ENCODE peak calls at places on chromosomes 13 and 19, in eight cellular contexts. C is natural killer cell; O is cardiac fibroblast; S is fibroblast of villous mesenchyme; P is foreskin fibroblast; I is MCF 10A; Z is AG04449; B is CD4-positive, alpha-beta T cell. X is an unnamed sample.

GRCh38 chr19:15436012-15436825 is 13.5 kb downstream of the WIZ start:
- DNase-seq in C (no peak), O (no peak), S (no peak), P (no peak), I (no peak), Z (no peak), B (no peak), X (no peak)

GRCh38 chr13:35283856-35284255 is 192.6 kb downstream of the MAB21L1 start:
- DNase-seq in C (no peak), O (peak; percentile 67), S (no peak), P (peak; percentile 1), I (peak; percentile 59), Z (no peak), B (no peak), X (no peak)

GRCh38 chr13:72689181-72689696 is 38.2 kb downstream of the MZT1 start:
- DNase-seq in C (no peak), O (no peak), S (no peak), P (no peak), I (no peak), Z (no peak), B (no peak), X (no peak)

GRCh38 chr19:28292822-28293500 is 920.0 kb downstream of the UQCRFS1 start:
- DNase-seq in C (no peak), O (no peak), S (no peak), P (no peak), I (no peak), Z (no peak), B (no peak), X (no peak)

GRCh38 chr13:33217256-33217655 is 68.3 kb downstream of the STARD13 start:
- DNase-seq in C (no peak), O (no peak), S (no peak), P (no peak), I (no peak), Z (no peak), B (no peak), X (no peak)

GRCh38 chr13:35388979-35389378 is 87.5 kb downstream of the MAB21L1 start:
- DNase-seq in C (no peak), O (peak; percentile 74), S (peak; percentile 3), P (peak; percentile 64), I (no peak), Z (no peak), B (no peak), X (no peak)

GRCh38 chr13:38223093-38223492 is 126.6 kb upstream of the UFM1 start:
- DNase-seq in C (no peak), O (peak; percentile 64), S (no peak), P (no peak), I (peak; percentile 32), Z (no peak), B (no peak), X (no peak)

GRCh38 chr19:57099199-57099661 is 20.6 kb upstream of the USP29 start:
- DNase-seq in C (peak; percentile 42), O (peak; percentile 61), S (peak; percentile 52), P (peak; percentile 17), I (no peak), Z (no peak), B (peak; percentile 11), X (peak; percentile 52)

GRCh38 chr19:6536138-6536671 is 5.4 kb downstream of the TNFSF9 start:
- DNase-seq in C (peak; percentile 52), O (peak; percentile 53), S (peak; percentile 12), P (no peak), I (peak; percentile 95), Z (no peak), B (peak; percentile 38), X (peak; percentile 77)

GRCh38 chr13:38819596-38819995 is 132.7 kb downstream of the FREM2 start:
- DNase-seq in C (no peak), O (no peak), S (no peak), P (no peak), I (no peak), Z (no peak), B (no peak), X (no peak)

GRCh38 chr13:70098669-70099068 is 9.0 kb upstream of the ATXN8OS start:
- DNase-seq in C (no peak), O (peak; percentile 3), S (no peak), P (no peak), I (peak; percentile 8), Z (no peak), B (no peak), X (no peak)

GRCh38 chr13:27131202-27131623 is 40.4 kb downstream of the USP12 start:
- DNase-seq in C (peak; percentile 53), O (peak; percentile 61), S (peak; percentile 46), P (no peak), I (peak; percentile 90), Z (no peak), B (peak; percentile 28), X (peak; percentile 28)

GRCh38 chr19:31707206-31707605 is 358.0 kb upstream of the TSHZ3 start:
- DNase-seq in C (no peak), O (no peak), S (no peak), P (no peak), I (no peak), Z (no peak), B (no peak), X (no peak)

GRCh38 chr13:50644081-50644871 is 199.2 kb downstream of the DLEU7 start:
- DNase-seq in C (no peak), O (no peak), S (no peak), P (no peak), I (peak; percentile 47), Z (no peak), B (no peak), X (no peak)

GRCh38 chr19:2047449-2048103 is 3.5 kb downstream of the MKNK2 start:
- DNase-seq in C (no peak), O (peak; percentile 44), S (peak; percentile 67), P (peak; percentile 41), I (peak; percentile 84), Z (no peak), B (no peak), X (no peak)

GRCh38 chr13:28475916-28476725 is 18.8 kb downstream of the FLT1 start:
- DNase-seq in C (no peak), O (peak; percentile 94), S (peak; percentile 96), P (peak; percentile 83), I (peak; percentile 74), Z (peak; percentile 77), B (no peak), X (no peak)

GRCh38 chr13:45216193-45216592 is 15.3 kb upstream of the KCTD4 start:
- DNase-seq in C (no peak), O (no peak), S (no peak), P (no peak), I (no peak), Z (no peak), B (no peak), X (no peak)

DNA sequence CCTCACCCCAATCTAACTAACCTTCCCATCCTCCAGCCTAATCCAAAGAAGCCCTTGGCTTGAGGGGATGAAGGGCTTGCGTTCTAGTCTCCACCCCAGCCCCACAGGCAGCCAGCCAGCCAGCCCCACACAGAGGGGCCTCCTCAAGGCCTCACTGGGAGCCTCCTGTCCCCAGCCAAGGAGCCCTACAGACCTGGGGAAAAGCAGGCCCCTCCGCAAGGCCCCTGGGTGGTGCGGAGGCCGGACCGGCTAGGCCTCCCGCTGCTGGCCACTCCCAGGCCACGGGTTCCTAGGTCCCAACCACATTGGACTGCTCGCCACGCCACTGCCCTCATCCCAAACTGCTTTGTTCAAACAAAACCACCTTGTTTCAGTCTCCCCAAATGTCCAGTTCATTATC is 78.0 kb downstream of the ZIC5 start:
- DNase-seq in C (no peak), O (no peak), S (no peak), P (no peak), I (no peak), Z (no peak), B (no peak), X (no peak)
- TF ChIP-seq CTCF in C (no peak), O (no peak), S (no peak), P (no peak), I (no peak), Z (no peak), B (no peak), X (no peak)

DNA sequence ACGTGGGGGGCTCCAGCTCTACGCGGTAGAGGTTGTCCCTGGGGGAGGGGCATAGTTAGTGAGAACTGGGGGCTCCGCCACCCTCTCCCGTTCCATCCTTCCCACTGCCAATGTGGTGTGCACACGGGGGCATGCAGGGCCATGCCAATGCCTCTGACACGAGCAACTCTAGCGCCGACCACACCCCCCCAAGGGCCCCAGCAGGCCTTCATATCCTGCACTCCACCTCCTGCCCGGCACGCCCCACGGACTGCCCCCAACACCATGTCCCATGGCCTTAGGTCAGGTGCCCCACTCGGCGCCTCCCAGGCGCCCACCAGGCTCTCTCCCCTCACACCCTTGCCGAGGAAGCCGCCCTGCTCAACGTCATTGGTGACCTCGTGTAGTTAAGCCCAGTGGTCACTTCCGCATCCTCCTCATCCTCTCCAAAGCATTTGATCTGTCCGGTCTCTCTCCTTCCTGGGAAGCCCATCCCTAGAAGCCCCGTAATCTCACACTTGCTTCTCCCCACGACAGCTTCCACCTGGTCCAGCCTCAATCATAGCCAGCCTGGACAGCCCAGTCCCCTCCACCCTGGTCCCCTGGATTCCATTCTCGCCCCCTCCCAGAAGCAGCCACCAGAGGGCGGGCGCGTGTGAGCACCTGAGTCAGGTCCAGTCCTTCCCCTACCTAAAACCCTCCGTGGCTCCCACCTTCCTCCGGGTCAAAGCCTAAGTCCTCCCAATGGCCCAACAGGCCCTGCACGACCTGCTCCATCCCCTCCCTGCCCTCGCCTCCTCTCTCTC is 2.1 kb downstream of the SEMA6B start:
- DNase-seq in C (no peak), O (no peak), S (no peak), P (no peak), I (peak; percentile 59), Z (no peak), B (no peak), X (no peak)
- TF ChIP-seq CTCF in C (no peak), O (peak; percentile 14), S (peak; percentile 42), P (peak; percentile 8), I (peak; percentile 16), Z (no peak), B (no peak), X (no peak)

GRCh38 chr19:12521996-12522395 is 29.3 kb downstream of the ZNF564 start:
- DNase-seq in C (no peak), O (no peak), S (no peak), P (no peak), I (no peak), Z (no peak), B (no peak), X (no peak)
- TF ChIP-seq CTCF in C (no peak), O (no peak), S (peak; percentile 5), P (no peak), I (no peak), Z (no peak), B (no peak), X (no peak)

GRCh38 chr19:47794526-47794925 is 9.8 kb downstream of the TPRX1 start:
- DNase-seq in C (no peak), O (no peak), S (no peak), P (no peak), I (no peak), Z (no peak), B (no peak), X (no peak)

GRCh38 chr19:47797996-47798903 is 6.1 kb downstream of the TPRX1 start:
- DNase-seq in C (no peak), O (no peak), S (no peak), P (no peak), I (no peak), Z (no peak), B (no peak), X (no peak)

GRCh38 chr19:47790398-47790814 is 11.9 kb downstream of the SELENOW start:
- DNase-seq in C (peak; percentile 72), O (peak; percentile 71), S (peak; percentile 67), P (peak; percentile 31), I (peak; percentile 82), Z (no peak), B (peak; percentile 81), X (peak; percentile 74)

GRCh38 chr19:47796785-47797184 is 7.6 kb downstream of the TPRX1 start:
- DNase-seq in C (no peak), O (no peak), S (no peak), P (no peak), I (no peak), Z (no peak), B (no peak), X (no peak)

GRCh38 chr19:47792616-47793015 is 11.7 kb downstream of the TPRX1 start:
- DNase-seq in C (no peak), O (no peak), S (no peak), P (no peak), I (no peak), Z (no peak), B (no peak), X (no peak)
- TF ChIP-seq CTCF in C (no peak), O (no peak), S (no peak), P (no peak), I (no peak), Z (no peak), B (no peak), X (no peak)

X was measured in activated B cell treated with CpG ODN at 0.5 μM for 24 hours.